ENCODE peak calls at places on chromosome 19, in eight cellular contexts. One of them, this sample, is unnamed.
A peak's percentile ranks its signal among the peaks of the same experiment; 100 is the strongest.

GRCh38 chr19:5947435-5947834 is 30.5 kb downstream of the RANBP3 start:
- DNase-seq in BE2C: no peak
- DNase-seq in stimulated activated CD4-positive, alpha-beta T cell treated with anti-CD3 and anti-CD28 coated beads, Interleukin-2, amount 100 ng/mL, for 48 hours: no peak
- DNase-seq in NCI-H2081: no peak
- DNase-seq in Peyer's patch: peak; percentile 70
- DNase-seq in SW480: no peak
- DNase-seq in GM12864: no peak
- DNase-seq in DMS153: no peak
- DNase-seq in this sample: no peak

GRCh38 chr19:27793128-27793643 is 1419.8 kb downstream of the UQCRFS1 start:
- DNase-seq in BE2C: peak; percentile 74
- DNase-seq in stimulated activated CD4-positive, alpha-beta T cell treated with anti-CD3 and anti-CD28 coated beads, Interleukin-2, amount 100 ng/mL, for 48 hours: peak; percentile 63
- DNase-seq in NCI-H2081: peak; percentile 90
- DNase-seq in Peyer's patch: peak; percentile 92
- DNase-seq in SW480: peak; percentile 94
- DNase-seq in GM12864: peak; percentile 55
- DNase-seq in DMS153: peak; percentile 58
- DNase-seq in this sample: peak; percentile 89

GRCh38 chr19:10115392-10116084 is 4.0 kb downstream of the P2RY11 start:
- DNase-seq in BE2C: no peak
- DNase-seq in stimulated activated CD4-positive, alpha-beta T cell treated with anti-CD3 and anti-CD28 coated beads, Interleukin-2, amount 100 ng/mL, for 48 hours: no peak
- DNase-seq in NCI-H2081: no peak
- DNase-seq in Peyer's patch: no peak
- DNase-seq in SW480: no peak
- DNase-seq in GM12864: no peak
- DNase-seq in DMS153: no peak
- DNase-seq in this sample: no peak

GRCh38 chr19:882871-883497 is 10.0 kb downstream of the MED16 start:
- DNase-seq in BE2C: no peak
- DNase-seq in stimulated activated CD4-positive, alpha-beta T cell treated with anti-CD3 and anti-CD28 coated beads, Interleukin-2, amount 100 ng/mL, for 48 hours: no peak
- DNase-seq in NCI-H2081: no peak
- DNase-seq in Peyer's patch: no peak
- DNase-seq in SW480: no peak
- DNase-seq in GM12864: no peak
- DNase-seq in DMS153: no peak
- DNase-seq in this sample: no peak

GRCh38 chr19:57068921-57069697 is 50.7 kb upstream of the USP29 start:
- DNase-seq in BE2C: peak; percentile 14
- DNase-seq in stimulated activated CD4-positive, alpha-beta T cell treated with anti-CD3 and anti-CD28 coated beads, Interleukin-2, amount 100 ng/mL, for 48 hours: no peak
- DNase-seq in NCI-H2081: no peak
- DNase-seq in Peyer's patch: no peak
- DNase-seq in SW480: no peak
- DNase-seq in GM12864: no peak
- DNase-seq in DMS153: no peak
- DNase-seq in this sample: peak; percentile 87

GRCh38 chr19:43564800-43565199 is 10.5 kb downstream of the XRCC1 start:
- DNase-seq in BE2C: no peak
- DNase-seq in stimulated activated CD4-positive, alpha-beta T cell treated with anti-CD3 and anti-CD28 coated beads, Interleukin-2, amount 100 ng/mL, for 48 hours: no peak
- DNase-seq in NCI-H2081: no peak
- DNase-seq in Peyer's patch: no peak
- DNase-seq in SW480: no peak
- DNase-seq in GM12864: no peak
- DNase-seq in DMS153: no peak
- DNase-seq in this sample: no peak

GRCh38 chr19:49469828-49470614 is 4.0 kb upstream of the FLT3LG start:
- DNase-seq in BE2C: no peak
- DNase-seq in stimulated activated CD4-positive, alpha-beta T cell treated with anti-CD3 and anti-CD28 coated beads, Interleukin-2, amount 100 ng/mL, for 48 hours: peak; percentile 59
- DNase-seq in NCI-H2081: no peak
- DNase-seq in Peyer's patch: peak; percentile 92
- DNase-seq in SW480: no peak
- DNase-seq in GM12864: peak; percentile 88
- DNase-seq in DMS153: no peak
- DNase-seq in this sample: no peak

GRCh38 chr19:44757057-44757734 is 8.7 kb downstream of the BCL3 start:
- DNase-seq in BE2C: peak; percentile 83
- DNase-seq in stimulated activated CD4-positive, alpha-beta T cell treated with anti-CD3 and anti-CD28 coated beads, Interleukin-2, amount 100 ng/mL, for 48 hours: no peak
- DNase-seq in NCI-H2081: no peak
- DNase-seq in Peyer's patch: no peak
- DNase-seq in SW480: no peak
- DNase-seq in GM12864: no peak
- DNase-seq in DMS153: no peak
- DNase-seq in this sample: no peak

GRCh38 chr19:18669524-18669817 is 14.0 kb upstream of the CRTC1 start:
- DNase-seq in BE2C: no peak
- DNase-seq in stimulated activated CD4-positive, alpha-beta T cell treated with anti-CD3 and anti-CD28 coated beads, Interleukin-2, amount 100 ng/mL, for 48 hours: no peak
- DNase-seq in NCI-H2081: no peak
- DNase-seq in Peyer's patch: no peak
- DNase-seq in SW480: no peak
- DNase-seq in GM12864: no peak
- DNase-seq in DMS153: no peak
- DNase-seq in this sample: no peak

GRCh38 chr19:48630289-48631036 is 6.7 kb downstream of the DBP start:
- DNase-seq in BE2C: peak; percentile 79
- DNase-seq in stimulated activated CD4-positive, alpha-beta T cell treated with anti-CD3 and anti-CD28 coated beads, Interleukin-2, amount 100 ng/mL, for 48 hours: no peak
- DNase-seq in NCI-H2081: no peak
- DNase-seq in Peyer's patch: peak; percentile 81
- DNase-seq in SW480: peak; percentile 64
- DNase-seq in GM12864: no peak
- DNase-seq in DMS153: no peak
- DNase-seq in this sample: no peak

GRCh38 chr19:20278342-20278741 is 111.3 kb downstream of the ZNF486 start:
- DNase-seq in BE2C: no peak
- DNase-seq in stimulated activated CD4-positive, alpha-beta T cell treated with anti-CD3 and anti-CD28 coated beads, Interleukin-2, amount 100 ng/mL, for 48 hours: no peak
- DNase-seq in NCI-H2081: no peak
- DNase-seq in Peyer's patch: no peak
- DNase-seq in SW480: peak; percentile 50
- DNase-seq in GM12864: no peak
- DNase-seq in DMS153: no peak
- DNase-seq in this sample: no peak

GRCh38 chr19:39170398-39171231 is 26.1 kb upstream of the NCCRP1 start:
- DNase-seq in BE2C: no peak
- DNase-seq in stimulated activated CD4-positive, alpha-beta T cell treated with anti-CD3 and anti-CD28 coated beads, Interleukin-2, amount 100 ng/mL, for 48 hours: no peak
- DNase-seq in NCI-H2081: no peak
- DNase-seq in Peyer's patch: no peak
- DNase-seq in SW480: no peak
- DNase-seq in GM12864: no peak
- DNase-seq in DMS153: no peak
- DNase-seq in this sample: no peak

GRCh38 chr19:33445752-33446070 is 72.2 kb downstream of the CEBPG start:
- DNase-seq in BE2C: no peak
- DNase-seq in stimulated activated CD4-positive, alpha-beta T cell treated with anti-CD3 and anti-CD28 coated beads, Interleukin-2, amount 100 ng/mL, for 48 hours: no peak
- DNase-seq in NCI-H2081: no peak
- DNase-seq in Peyer's patch: peak; percentile 24
- DNase-seq in SW480: no peak
- DNase-seq in GM12864: no peak
- DNase-seq in DMS153: no peak
- DNase-seq in this sample: no peak

GRCh38 chr19:18995804-18996241 is 37.5 kb downstream of the SUGP2 start:
- DNase-seq in BE2C: peak; percentile 71
- DNase-seq in stimulated activated CD4-positive, alpha-beta T cell treated with anti-CD3 and anti-CD28 coated beads, Interleukin-2, amount 100 ng/mL, for 48 hours: no peak
- DNase-seq in NCI-H2081: peak; percentile 25
- DNase-seq in Peyer's patch: peak; percentile 47
- DNase-seq in SW480: peak; percentile 78
- DNase-seq in GM12864: no peak
- DNase-seq in DMS153: no peak
- DNase-seq in this sample: peak; percentile 81

GRCh38 chr19:3047307-3048189 is 14.7 kb downstream of the TLE5 start:
- DNase-seq in BE2C: peak; percentile 65
- DNase-seq in stimulated activated CD4-positive, alpha-beta T cell treated with anti-CD3 and anti-CD28 coated beads, Interleukin-2, amount 100 ng/mL, for 48 hours: peak; percentile 61
- DNase-seq in NCI-H2081: peak; percentile 90
- DNase-seq in Peyer's patch: peak; percentile 94
- DNase-seq in SW480: peak; percentile 56
- DNase-seq in GM12864: no peak
- DNase-seq in DMS153: peak; percentile 90
- DNase-seq in this sample: peak; percentile 96

GRCh38 chr19:10566658-10567410 is 1.0 kb upstream of the KRI1 start:
- DNase-seq in BE2C: no peak
- DNase-seq in stimulated activated CD4-positive, alpha-beta T cell treated with anti-CD3 and anti-CD28 coated beads, Interleukin-2, amount 100 ng/mL, for 48 hours: no peak
- DNase-seq in NCI-H2081: no peak
- DNase-seq in Peyer's patch: peak; percentile 73
- DNase-seq in SW480: no peak
- DNase-seq in GM12864: peak; percentile 76
- DNase-seq in DMS153: no peak
- DNase-seq in this sample: no peak

GRCh38 chr19:9834726-9835506 is at the start of gene PIN1:
- DNase-seq in BE2C: peak; percentile 99
- DNase-seq in stimulated activated CD4-positive, alpha-beta T cell treated with anti-CD3 and anti-CD28 coated beads, Interleukin-2, amount 100 ng/mL, for 48 hours: peak; percentile 99
- DNase-seq in NCI-H2081: peak; percentile 98
- DNase-seq in Peyer's patch: peak; percentile 100
- DNase-seq in SW480: peak; percentile 98
- DNase-seq in GM12864: peak; percentile 94
- DNase-seq in DMS153: peak; percentile 99
- DNase-seq in this sample: peak; percentile 99

GRCh38 chr19:32642771-32643170 is 32.2 kb downstream of the ANKRD27 start:
- DNase-seq in BE2C: no peak
- DNase-seq in stimulated activated CD4-positive, alpha-beta T cell treated with anti-CD3 and anti-CD28 coated beads, Interleukin-2, amount 100 ng/mL, for 48 hours: peak; percentile 31
- DNase-seq in NCI-H2081: no peak
- DNase-seq in Peyer's patch: peak; percentile 64
- DNase-seq in SW480: peak; percentile 18
- DNase-seq in GM12864: no peak
- DNase-seq in DMS153: no peak
- DNase-seq in this sample: no peak

GRCh38 chr19:40055832-40056504 is at the start of gene ZNF780B:
- DNase-seq in BE2C: peak; percentile 61
- DNase-seq in stimulated activated CD4-positive, alpha-beta T cell treated with anti-CD3 and anti-CD28 coated beads, Interleukin-2, amount 100 ng/mL, for 48 hours: peak; percentile 59
- DNase-seq in NCI-H2081: peak; percentile 74
- DNase-seq in Peyer's patch: peak; percentile 93
- DNase-seq in SW480: peak; percentile 80
- DNase-seq in GM12864: peak; percentile 60
- DNase-seq in DMS153: peak; percentile 5
- DNase-seq in this sample: peak; percentile 68

GRCh38 chr19:18233224-18233825 is 7.1 kb upstream of the PDE4C start:
- DNase-seq in BE2C: peak; percentile 56
- DNase-seq in stimulated activated CD4-positive, alpha-beta T cell treated with anti-CD3 and anti-CD28 coated beads, Interleukin-2, amount 100 ng/mL, for 48 hours: peak; percentile 56
- DNase-seq in NCI-H2081: peak; percentile 46
- DNase-seq in Peyer's patch: peak; percentile 66
- DNase-seq in SW480: no peak
- DNase-seq in GM12864: no peak
- DNase-seq in DMS153: no peak
- DNase-seq in this sample: peak; percentile 57

GRCh38 chr19:16076958-16077611 is 790 bp downstream of the TPM4 start:
- DNase-seq in BE2C: peak; percentile 58
- DNase-seq in stimulated activated CD4-positive, alpha-beta T cell treated with anti-CD3 and anti-CD28 coated beads, Interleukin-2, amount 100 ng/mL, for 48 hours: no peak
- DNase-seq in NCI-H2081: peak; percentile 36
- DNase-seq in Peyer's patch: peak; percentile 77
- DNase-seq in SW480: peak; percentile 35
- DNase-seq in GM12864: no peak
- DNase-seq in DMS153: peak; percentile 9
- DNase-seq in this sample: peak; percentile 48